ENCODE peak calls at places on chromosomes 2 and 18, in five cellular contexts. V, N, H, A and Z are unnamed samples.

GRCh38 chr18:77131652-77132368 is 773 bp downstream of the MBP start:
- DNase-seq in V (peak), H (no peak), N (peak), A (peak), Z (peak)

GRCh38 chr2:73931531-73932500 is 5.1 kb downstream of the DGUOK start:
- DNase-seq in A (no peak), H (no peak), N (no peak), V (peak), Z (no peak)

GRCh38 chr2:168608796-168609195 is 152.7 kb downstream of the CERS6 start:
- DNase-seq in A (no peak), V (no peak), N (no peak), H (no peak), Z (no peak)

GRCh38 chr18:53745228-53745967 is 479.1 kb downstream of the MBD2 start:
- DNase-seq in N (no peak), V (peak), H (no peak), A (no peak), Z (no peak)

GRCh38 chr2:147662221-147662620 is 182.6 kb upstream of the ACVR2A start:
- DNase-seq in A (no peak), N (no peak), V (no peak), H (no peak), Z (peak)

GRCh38 chr2:24115057-24115456 is 8.1 kb downstream of the PFN4 start:
- DNase-seq in H (no peak), N (no peak), V (no peak), A (no peak), Z (no peak)

GRCh38 chr2:198042189-198042588 is 237.8 kb downstream of the PLCL1 start:
- DNase-seq in V (no peak), A (no peak), N (no peak), H (no peak), Z (no peak)

GRCh38 chr2:88069117-88069516 is 1.5 kb downstream of the SMYD1 start:
- DNase-seq in H (no peak), A (no peak), V (no peak), N (no peak), Z (no peak)

GRCh38 chr2:180258041-180258537 is 251.0 kb upstream of the CWC22 start:
- DNase-seq in V (no peak), A (no peak), H (no peak), N (no peak), Z (no peak)

GRCh38 chr2:239181601-239182471 is 219.0 kb downstream of the HDAC4 start:
- DNase-seq in N (peak), H (no peak), A (peak), V (no peak), Z (peak)

GRCh38 chr2:119996148-119996547 is 16.7 kb upstream of the EPB41L5 start:
- DNase-seq in V (peak), A (no peak), H (no peak), N (no peak), Z (no peak)

GRCh38 chr2:239671916-239672849 is 271.4 kb upstream of the HDAC4 start:
- DNase-seq in H (no peak), N (no peak), V (no peak), A (no peak), Z (no peak)

GRCh38 chr2:138602166-138602460 is 100.5 kb downstream of the SPOPL start:
- DNase-seq in H (peak), V (no peak), N (no peak), A (no peak), Z (no peak)

GRCh38 chr2:219517954-219518778 is 3.9 kb downstream of the ASIC4 start:
- DNase-seq in H (no peak), V (no peak), A (no peak), N (no peak), Z (no peak)

GRCh38 chr2:98356729-98357128 is 10.5 kb downstream of the CNGA3 start:
- DNase-seq in V (no peak), H (no peak), A (no peak), N (no peak), Z (no peak)

GRCh38 chr18:53382870-53383269 is 841.6 kb downstream of the MBD2 start:
- DNase-seq in H (peak), N (no peak), A (no peak), V (no peak), Z (no peak)

GRCh38 chr2:120262761-120263428 is 10.2 kb downstream of the RALB start:
- DNase-seq in A (no peak), V (peak), N (no peak), H (no peak), Z (no peak)

GRCh38 chr2:30362468-30363081 is 84.5 kb upstream of the LCLAT1 start:
- DNase-seq in V (peak), N (no peak), A (no peak), H (no peak), Z (no peak)

GRCh38 chr2:180443896-180444295 is 436.8 kb upstream of the CWC22 start:
- DNase-seq in H (no peak), V (peak), N (no peak), A (no peak), Z (no peak)

GRCh38 chr18:55396979-55397378 is 191.0 kb downstream of the TCF4 start:
- DNase-seq in H (no peak), A (no peak), V (no peak), N (no peak), Z (no peak)

GRCh38 chr18:55401275-55401620 is 186.7 kb downstream of the TCF4 start:
- DNase-seq in A (no peak), H (no peak), N (no peak), V (peak), Z (no peak)

GRCh38 chr18:55396267-55396905 is 191.6 kb downstream of the TCF4 start:
- DNase-seq in V (no peak), H (no peak), N (no peak), A (no peak), Z (no peak)

GRCh38 chr18:55400590-55401274 is 187.3 kb downstream of the TCF4 start:
- DNase-seq in N (no peak), V (peak), H (no peak), A (no peak), Z (no peak)

DNA sequence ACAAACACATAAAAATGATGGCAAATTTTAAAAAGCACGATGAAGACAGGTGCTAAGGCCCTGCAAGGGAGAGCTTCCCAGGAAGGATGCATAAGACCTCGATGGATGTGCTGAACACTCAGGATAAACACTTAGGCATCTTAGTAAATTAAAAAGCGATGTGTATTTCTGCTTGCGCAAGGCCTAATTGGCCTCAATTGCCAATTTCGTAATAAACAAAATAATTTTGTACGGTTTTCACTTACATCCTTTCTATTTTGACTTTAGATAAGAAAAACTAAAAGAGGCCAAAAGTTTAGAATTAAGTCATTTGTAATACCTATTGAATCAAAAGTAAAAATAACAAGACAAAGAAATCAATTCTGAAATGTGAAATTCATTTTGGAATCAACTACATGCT is 189.1 kb downstream of the TCF4 start:
- DNase-seq in H (no peak), A (no peak), N (no peak), V (peak), Z (no peak)
- H3K4me3 ChIP-seq in H (no peak), A (no peak), N (no peak), V (no peak), Z (no peak)

GRCh38 chr2:232890536-232890895 is 20.5 kb downstream of the SNORC start:
- DNase-seq in A (no peak), H (no peak), N (no peak), V (no peak), Z (no peak)
- H3K4me3 ChIP-seq in A (no peak), H (no peak), N (no peak), V (no peak), Z (no peak)

GRCh38 chr2:204205548-204205947 is 269.0 kb downstream of the ICOS start:
- DNase-seq in H (no peak), V (no peak), A (no peak), N (no peak), Z (peak)
- H3K4me3 ChIP-seq in H (no peak), V (no peak), A (no peak), N (no peak), Z (no peak)

DNA sequence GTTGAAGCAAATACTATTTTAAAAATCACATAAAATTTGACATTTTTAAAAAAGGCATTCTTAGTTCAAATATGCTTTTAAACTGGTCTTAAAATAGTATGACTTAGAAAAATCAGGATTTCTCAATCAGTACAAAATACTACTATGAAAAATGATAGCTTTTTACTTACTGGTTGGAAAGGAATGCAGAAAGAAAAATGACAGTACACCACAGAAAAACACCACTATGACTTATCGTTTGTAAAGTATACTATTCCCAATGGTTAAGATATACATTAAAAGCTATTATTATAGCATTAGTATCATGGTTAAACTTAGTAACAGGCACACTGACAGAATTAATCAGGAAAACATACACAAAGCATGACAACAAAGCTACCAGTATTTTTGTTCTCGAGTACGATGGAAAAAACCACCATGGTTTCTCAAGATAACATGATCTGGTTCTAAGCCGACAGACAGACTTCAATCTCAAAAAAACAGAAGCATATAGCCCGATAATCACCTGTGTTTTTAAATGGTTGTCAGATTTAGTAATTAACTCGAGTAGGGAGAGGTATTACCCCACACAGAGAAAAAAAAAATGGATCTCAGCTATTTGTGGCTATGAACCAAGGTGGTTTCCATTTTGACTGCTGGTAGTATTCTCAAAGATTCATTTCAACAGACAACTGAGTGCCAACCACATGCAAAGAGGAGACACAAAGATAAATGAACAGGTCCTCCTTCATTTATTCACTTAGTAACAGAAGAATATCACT is 39.1 kb downstream of the CUL3 start:
- DNase-seq in H (no peak), N (no peak), V (peak), A (no peak), Z (no peak)
- H3K4me3 ChIP-seq in H (no peak), N (no peak), V (no peak), A (no peak), Z (no peak)

DNA sequence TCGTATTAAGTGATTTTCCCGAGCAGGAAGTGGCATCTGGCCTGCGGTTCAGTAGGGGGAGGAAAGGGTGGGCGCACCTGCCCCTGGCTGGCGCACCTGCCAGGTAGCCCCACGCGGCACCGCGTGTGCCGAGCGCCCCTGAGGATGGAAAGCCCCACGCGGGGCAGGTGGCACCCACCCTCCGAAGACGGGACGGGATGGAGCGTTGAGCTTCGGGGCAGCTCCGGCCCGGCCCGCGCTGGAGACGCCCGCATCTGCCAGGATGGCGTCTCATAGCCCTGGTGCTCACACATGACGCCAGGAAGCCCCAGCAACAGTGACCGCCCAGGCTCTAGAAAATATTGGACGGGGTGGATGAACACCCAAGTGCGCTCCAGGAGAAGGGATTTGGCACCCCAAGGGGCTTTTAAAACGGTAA is 2.5 kb upstream of the NFATC1 start:
- DNase-seq in V (peak), H (no peak), A (peak), N (no peak), Z (peak)
- H3K4me3 ChIP-seq in V (peak), H (no peak), A (peak), N (peak), Z (peak)

GRCh38 chr18:51668632-51669031 is 471.2 kb upstream of the MEX3C start:
- DNase-seq in V (no peak), H (no peak), N (no peak), A (no peak), Z (no peak)
- H3K4me3 ChIP-seq in V (no peak), H (peak), N (no peak), A (no peak), Z (no peak)

GRCh38 chr2:175004980-175005832 is at the start of gene CHN1:
- DNase-seq in H (peak), N (peak), A (peak), V (peak), Z (peak)
- H3K4me3 ChIP-seq in H (peak), N (peak), A (peak), V (peak), Z (peak)

GRCh38 chr2:44086639-44087036 is 82.0 kb upstream of the PPM1B start:
- DNase-seq in A (no peak), V (no peak), H (no peak), N (no peak), Z (no peak)
- H3K4me3 ChIP-seq in A (peak), V (no peak), H (peak), N (peak), Z (no peak)